ENCODE peak calls at places on chromosomes 12 and 14, in six cellular contexts. One of them, this sample, is unnamed.

GRCh38 chr14:80464531-80465149 is 253.3 kb upstream of the DIO2 start:
- DNase-seq in thoracic aorta: no peak
- DNase-seq in psoas muscle: no peak
- DNase-seq in foreskin keratinocyte: no peak
- DNase-seq in heart left ventricle: no peak
- DNase-seq in suprapubic skin: no peak
- DNase-seq in this sample: no peak

GRCh38 chr12:98417303-98417702 is 98.1 kb upstream of the TMPO start:
- DNase-seq in psoas muscle: no peak
- DNase-seq in heart left ventricle: no peak
- DNase-seq in thoracic aorta: no peak
- DNase-seq in foreskin keratinocyte: no peak
- DNase-seq in suprapubic skin: no peak
- DNase-seq in this sample: no peak

GRCh38 chr12:28033538-28033915 is 61.0 kb upstream of the PTHLH start:
- DNase-seq in heart left ventricle: no peak
- DNase-seq in thoracic aorta: no peak
- DNase-seq in suprapubic skin: no peak
- DNase-seq in foreskin keratinocyte: peak; percentile 94
- DNase-seq in psoas muscle: no peak
- DNase-seq in this sample: no peak

GRCh38 chr14:104547310-104547997 is 32.1 kb upstream of the C14orf180 start:
- DNase-seq in foreskin keratinocyte: no peak
- DNase-seq in thoracic aorta: peak; percentile 0
- DNase-seq in suprapubic skin: peak; percentile 76
- DNase-seq in heart left ventricle: peak; percentile 14
- DNase-seq in psoas muscle: no peak
- DNase-seq in this sample: peak; percentile 26

GRCh38 chr14:35369701-35370191 is 34.8 kb downstream of the NFKBIA start:
- DNase-seq in thoracic aorta: no peak
- DNase-seq in heart left ventricle: no peak
- DNase-seq in psoas muscle: no peak
- DNase-seq in foreskin keratinocyte: peak; percentile 93
- DNase-seq in suprapubic skin: no peak
- DNase-seq in this sample: no peak

GRCh38 chr12:92928431-92928961 is 599 bp downstream of the EEA1 start:
- DNase-seq in foreskin keratinocyte: peak; percentile 47
- DNase-seq in suprapubic skin: peak; percentile 78
- DNase-seq in psoas muscle: no peak
- DNase-seq in thoracic aorta: no peak
- DNase-seq in heart left ventricle: peak; percentile 52
- DNase-seq in this sample: peak; percentile 55

GRCh38 chr12:51359851-51360250 is 13.4 kb upstream of the CELA1 start:
- DNase-seq in heart left ventricle: no peak
- DNase-seq in thoracic aorta: no peak
- DNase-seq in psoas muscle: no peak
- DNase-seq in foreskin keratinocyte: no peak
- DNase-seq in suprapubic skin: no peak
- DNase-seq in this sample: no peak

GRCh38 chr12:43288666-43289065 is 263.3 kb downstream of the ADAMTS20 start:
- DNase-seq in psoas muscle: no peak
- DNase-seq in heart left ventricle: no peak
- DNase-seq in thoracic aorta: no peak
- DNase-seq in foreskin keratinocyte: no peak
- DNase-seq in suprapubic skin: no peak
- DNase-seq in this sample: no peak

GRCh38 chr14:47149326-47149725 is 497.7 kb upstream of the RPL10L start:
- DNase-seq in foreskin keratinocyte: peak; percentile 66
- DNase-seq in thoracic aorta: no peak
- DNase-seq in psoas muscle: no peak
- DNase-seq in heart left ventricle: no peak
- DNase-seq in suprapubic skin: no peak
- DNase-seq in this sample: no peak

GRCh38 chr14:75153295-75153694 is 23.1 kb downstream of the TMED10 start:
- DNase-seq in psoas muscle: no peak
- DNase-seq in foreskin keratinocyte: no peak
- DNase-seq in thoracic aorta: no peak
- DNase-seq in heart left ventricle: no peak
- DNase-seq in suprapubic skin: no peak
- DNase-seq in this sample: no peak

GRCh38 chr14:83118029-83118428 is 1584.4 kb upstream of the SEL1L start:
- DNase-seq in psoas muscle: no peak
- DNase-seq in foreskin keratinocyte: no peak
- DNase-seq in thoracic aorta: no peak
- DNase-seq in heart left ventricle: no peak
- DNase-seq in suprapubic skin: no peak
- DNase-seq in this sample: no peak

GRCh38 chr14:53640695-53641094 is 315.9 kb downstream of the BMP4 start:
- DNase-seq in psoas muscle: no peak
- DNase-seq in foreskin keratinocyte: peak; percentile 94
- DNase-seq in thoracic aorta: no peak
- DNase-seq in suprapubic skin: no peak
- DNase-seq in heart left ventricle: no peak
- DNase-seq in this sample: no peak

GRCh38 chr14:74349757-74350156 is 1.5 kb downstream of the VRTN start:
- DNase-seq in psoas muscle: no peak
- DNase-seq in suprapubic skin: no peak
- DNase-seq in heart left ventricle: no peak
- DNase-seq in foreskin keratinocyte: no peak
- DNase-seq in thoracic aorta: no peak
- DNase-seq in this sample: peak; percentile 63

GRCh38 chr14:39873793-39874192 is 441.6 kb upstream of the FBXO33 start:
- DNase-seq in suprapubic skin: no peak
- DNase-seq in heart left ventricle: no peak
- DNase-seq in thoracic aorta: no peak
- DNase-seq in psoas muscle: no peak
- DNase-seq in foreskin keratinocyte: peak; percentile 5
- DNase-seq in this sample: no peak

GRCh38 chr12:107091989-107092641 is 1.2 kb downstream of the CRY1 start:
- DNase-seq in thoracic aorta: no peak
- DNase-seq in heart left ventricle: no peak
- DNase-seq in psoas muscle: no peak
- DNase-seq in suprapubic skin: no peak
- DNase-seq in foreskin keratinocyte: peak; percentile 97
- DNase-seq in this sample: no peak

GRCh38 chr12:106495354-106495965 is 87.3 kb upstream of the RFX4 start:
- DNase-seq in psoas muscle: no peak
- DNase-seq in suprapubic skin: no peak
- DNase-seq in thoracic aorta: no peak
- DNase-seq in foreskin keratinocyte: no peak
- DNase-seq in heart left ventricle: no peak
- DNase-seq in this sample: no peak

GRCh38 chr12:46160081-46160980 is 108.5 kb downstream of the SLC38A1 start:
- DNase-seq in suprapubic skin: no peak
- DNase-seq in psoas muscle: peak; percentile 18
- DNase-seq in thoracic aorta: no peak
- DNase-seq in foreskin keratinocyte: peak; percentile 89
- DNase-seq in heart left ventricle: no peak
- DNase-seq in this sample: no peak

GRCh38 chr12:121190523-121191031 is 19.4 kb upstream of the P2RX4 start:
- DNase-seq in psoas muscle: no peak
- DNase-seq in foreskin keratinocyte: peak; percentile 98
- DNase-seq in thoracic aorta: no peak
- DNase-seq in heart left ventricle: no peak
- DNase-seq in suprapubic skin: no peak
- DNase-seq in this sample: no peak

GRCh38 chr12:124581792-124582424 is 14.5 kb upstream of the NCOR2 start:
- DNase-seq in suprapubic skin: no peak
- DNase-seq in thoracic aorta: no peak
- DNase-seq in psoas muscle: no peak
- DNase-seq in heart left ventricle: no peak
- DNase-seq in foreskin keratinocyte: no peak
- DNase-seq in this sample: no peak

GRCh38 chr12:102298022-102298421 is 100.4 kb upstream of the PMCH start:
- DNase-seq in thoracic aorta: no peak
- DNase-seq in foreskin keratinocyte: peak; percentile 95
- DNase-seq in heart left ventricle: no peak
- DNase-seq in psoas muscle: no peak
- DNase-seq in suprapubic skin: no peak
- DNase-seq in this sample: no peak

GRCh38 chr12:31900271-31900670 is 58.9 kb upstream of the RESF1 start:
- DNase-seq in thoracic aorta: no peak
- DNase-seq in suprapubic skin: no peak
- DNase-seq in psoas muscle: no peak
- DNase-seq in foreskin keratinocyte: peak; percentile 54
- DNase-seq in heart left ventricle: no peak
- DNase-seq in this sample: no peak

GRCh38 chr12:90546511-90546910 is 408.5 kb downstream of the CCER1 start:
- DNase-seq in suprapubic skin: no peak
- DNase-seq in foreskin keratinocyte: no peak
- DNase-seq in thoracic aorta: no peak
- DNase-seq in heart left ventricle: no peak
- DNase-seq in psoas muscle: no peak
- DNase-seq in this sample: no peak

GRCh38 chr12:71475280-71475679 is 35.7 kb downstream of the LGR5 start:
- DNase-seq in suprapubic skin: no peak
- DNase-seq in psoas muscle: peak; percentile 12
- DNase-seq in foreskin keratinocyte: no peak
- DNase-seq in thoracic aorta: no peak
- DNase-seq in heart left ventricle: no peak
- DNase-seq in this sample: no peak

GRCh38 chr14:39376671-39377403 is 55.4 kb downstream of the FBXO33 start:
- DNase-seq in heart left ventricle: no peak
- DNase-seq in thoracic aorta: no peak
- DNase-seq in psoas muscle: no peak
- DNase-seq in foreskin keratinocyte: no peak
- DNase-seq in suprapubic skin: no peak
- DNase-seq in this sample: no peak

GRCh38 chr12:17489452-17489851 is 600.5 kb downstream of the RERGL start:
- DNase-seq in thoracic aorta: no peak
- DNase-seq in suprapubic skin: no peak
- DNase-seq in foreskin keratinocyte: no peak
- DNase-seq in heart left ventricle: no peak
- DNase-seq in psoas muscle: no peak
- DNase-seq in this sample: no peak

GRCh38 chr12:60921541-60921940 is 1325.7 kb downstream of the SLC16A7 start:
- DNase-seq in heart left ventricle: no peak
- DNase-seq in suprapubic skin: no peak
- DNase-seq in thoracic aorta: no peak
- DNase-seq in psoas muscle: no peak
- DNase-seq in foreskin keratinocyte: no peak
- DNase-seq in this sample: no peak

GRCh38 chr14:50620341-50620740 is 47.8 kb downstream of the SAV1 start:
- DNase-seq in thoracic aorta: no peak
- DNase-seq in foreskin keratinocyte: peak; percentile 26
- DNase-seq in heart left ventricle: no peak
- DNase-seq in suprapubic skin: no peak
- DNase-seq in psoas muscle: no peak
- DNase-seq in this sample: no peak

GRCh38 chr12:115343601-115344000 is 659.6 kb upstream of the TBX3 start:
- DNase-seq in thoracic aorta: no peak
- DNase-seq in foreskin keratinocyte: no peak
- DNase-seq in suprapubic skin: no peak
- DNase-seq in psoas muscle: no peak
- DNase-seq in heart left ventricle: no peak
- DNase-seq in this sample: no peak

DNA sequence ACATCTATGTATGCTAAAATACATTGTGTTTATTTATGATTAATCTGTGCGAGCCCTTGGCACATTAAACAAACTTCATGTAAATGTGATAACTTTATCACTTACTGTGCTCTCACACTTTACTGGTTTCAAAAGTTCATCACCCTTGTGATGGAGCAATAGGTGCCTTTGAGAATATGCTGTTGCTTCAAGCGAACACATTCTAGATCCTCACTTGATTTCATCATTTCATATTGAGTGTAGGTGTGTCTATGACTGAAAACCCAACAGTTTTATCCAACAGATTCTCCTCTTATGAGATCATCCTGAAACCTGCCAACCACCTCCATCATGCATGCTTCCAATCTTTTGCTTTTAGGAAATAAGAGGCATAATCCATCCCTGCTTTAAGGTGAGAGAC is 854.4 kb downstream of the TMEM121 start:
- DNase-seq in thoracic aorta: no peak
- DNase-seq in foreskin keratinocyte: no peak
- DNase-seq in suprapubic skin: no peak
- DNase-seq in heart left ventricle: no peak
- DNase-seq in psoas muscle: no peak
- DNase-seq in this sample: no peak
- H3K4me1 ChIP-seq in thoracic aorta: no peaks in the 10 kb centered on the region
- H3K4me1 ChIP-seq in foreskin keratinocyte: no peaks in the 10 kb centered on the region
- H3K4me1 ChIP-seq in suprapubic skin: no peaks in the 10 kb centered on the region
- H3K4me1 ChIP-seq in heart left ventricle: no peaks in the 10 kb centered on the region
- H3K4me1 ChIP-seq in psoas muscle: no peaks in the 10 kb centered on the region
- H3K4me1 ChIP-seq in this sample: no peaks in the 10 kb centered on the region

DNA sequence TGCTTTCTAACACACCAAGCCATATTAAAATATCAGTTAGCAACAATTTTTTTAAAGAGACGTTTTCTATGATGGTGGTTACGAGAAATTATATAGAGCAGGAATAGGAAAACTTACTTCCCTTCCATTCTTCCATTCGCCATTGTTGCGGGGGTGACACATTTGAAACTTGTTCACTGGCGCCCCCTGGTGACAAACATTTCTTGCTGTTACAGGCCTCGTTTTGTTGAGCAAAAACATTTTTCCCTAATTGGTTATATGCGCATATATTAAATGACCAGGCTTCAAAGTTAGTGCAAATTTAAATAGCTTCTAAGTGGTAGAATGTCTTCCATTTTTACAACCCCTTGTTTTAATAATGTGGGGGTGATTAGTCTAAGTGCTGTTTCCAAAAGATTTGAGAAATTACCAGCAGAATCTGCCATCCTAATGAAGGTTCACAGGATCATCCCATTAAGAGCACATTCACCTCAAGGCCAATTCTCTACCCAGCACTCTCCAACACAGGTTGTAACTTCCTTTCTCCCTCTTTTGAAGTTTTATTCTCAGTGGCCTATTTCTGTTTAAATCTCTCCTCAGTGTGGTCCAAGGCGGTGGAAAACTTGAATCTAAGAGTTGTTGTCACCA is 1124.7 kb downstream of the FLRT2 start:
- DNase-seq in psoas muscle: no peak
- DNase-seq in thoracic aorta: no peak
- DNase-seq in heart left ventricle: no peak
- DNase-seq in foreskin keratinocyte: peak; percentile 29
- DNase-seq in suprapubic skin: no peak
- DNase-seq in this sample: no peak
- TF ChIP-seq CTCF in psoas muscle: no peak
- TF ChIP-seq CTCF in thoracic aorta: no peak
- TF ChIP-seq CTCF in heart left ventricle: peak; percentile 41
- TF ChIP-seq CTCF in foreskin keratinocyte: peak; percentile 74
- TF ChIP-seq CTCF in suprapubic skin: peak; percentile 11
- TF ChIP-seq CTCF in this sample: peak; percentile 26

GRCh38 chr14:69647216-69647615 is 35.8 kb downstream of the SUSD6 start:
- DNase-seq in thoracic aorta: no peak
- DNase-seq in foreskin keratinocyte: no peak
- DNase-seq in suprapubic skin: no peak
- DNase-seq in psoas muscle: no peak
- DNase-seq in heart left ventricle: no peak
- DNase-seq in this sample: no peak
- H3K4me1 ChIP-seq in thoracic aorta: peaks cover 71% of the 10 kb centered on the region
- H3K4me1 ChIP-seq in foreskin keratinocyte: peaks cover 52% of the 10 kb centered on the region
- H3K4me1 ChIP-seq in suprapubic skin: peaks cover 71% of the 10 kb centered on the region
- H3K4me1 ChIP-seq in psoas muscle: peaks cover 71% of the 10 kb centered on the region
- H3K4me1 ChIP-seq in heart left ventricle: peaks cover 84% of the 10 kb centered on the region
- H3K4me1 ChIP-seq in this sample: peaks cover 81% of the 10 kb centered on the region

GRCh38 chr14:23457587-23458445 is 11.7 kb upstream of the NGDN start:
- DNase-seq in suprapubic skin: no peak
- DNase-seq in psoas muscle: no peak
- DNase-seq in foreskin keratinocyte: no peak
- DNase-seq in thoracic aorta: no peak
- DNase-seq in heart left ventricle: no peak
- DNase-seq in this sample: peak; percentile 78
- TF ChIP-seq CTCF in suprapubic skin: no peak
- TF ChIP-seq CTCF in psoas muscle: no peak
- TF ChIP-seq CTCF in foreskin keratinocyte: no peak
- TF ChIP-seq CTCF in thoracic aorta: no peak
- TF ChIP-seq CTCF in heart left ventricle: no peak
- TF ChIP-seq CTCF in this sample: no peak

This sample was measured in Peyer's patch.